ENCODE peak calls at places on chromosomes 7 and 10, in four cellular contexts. One of them, this sample, is unnamed.

GRCh38 chr7:13852281-13852968 is 137.0 kb downstream of the ETV1 start:
- DNase-seq in mesendoderm: no peak
- DNase-seq in IMR-90: no peak
- DNase-seq in H1: no peak
- DNase-seq in this sample: no peak

GRCh38 chr10:48353246-48353645 is 46.8 kb downstream of the MAPK8 start:
- DNase-seq in H1: no peak
- DNase-seq in IMR-90: no peak
- DNase-seq in mesendoderm: no peak
- DNase-seq in this sample: no peak

GRCh38 chr10:95237376-95238170 is 43.5 kb downstream of the ACSM6 start:
- DNase-seq in H1: no peak
- DNase-seq in IMR-90: peak
- DNase-seq in mesendoderm: no peak
- DNase-seq in this sample: no peak

GRCh38 chr7:89401690-89402089 is 606.2 kb upstream of the TEX47 start:
- DNase-seq in H1: no peak
- DNase-seq in mesendoderm: no peak
- DNase-seq in IMR-90: no peak
- DNase-seq in this sample: no peak

GRCh38 chr10:97025613-97026242 is 160.0 kb downstream of the SLIT1 start:
- DNase-seq in H1: peak
- DNase-seq in IMR-90: peak
- DNase-seq in mesendoderm: peak
- DNase-seq in this sample: peak

GRCh38 chr10:70462349-70462984 is 16.1 kb upstream of the PALD1 start:
- DNase-seq in mesendoderm: no peak
- DNase-seq in H1: no peak
- DNase-seq in IMR-90: no peak
- DNase-seq in this sample: no peak

GRCh38 chr10:101843032-101843991 is at the start of gene KCNIP2:
- DNase-seq in H1: peak
- DNase-seq in IMR-90: no peak
- DNase-seq in mesendoderm: peak
- DNase-seq in this sample: peak

GRCh38 chr10:110443239-110444008 is 54.3 kb upstream of the DUSP5 start:
- DNase-seq in mesendoderm: no peak
- DNase-seq in H1: no peak
- DNase-seq in IMR-90: no peak
- DNase-seq in this sample: no peak

GRCh38 chr7:93092757-93093370 is 24.9 kb downstream of the SAMD9 start:
- DNase-seq in H1: no peak
- DNase-seq in mesendoderm: peak
- DNase-seq in IMR-90: peak
- DNase-seq in this sample: no peak

DNA sequence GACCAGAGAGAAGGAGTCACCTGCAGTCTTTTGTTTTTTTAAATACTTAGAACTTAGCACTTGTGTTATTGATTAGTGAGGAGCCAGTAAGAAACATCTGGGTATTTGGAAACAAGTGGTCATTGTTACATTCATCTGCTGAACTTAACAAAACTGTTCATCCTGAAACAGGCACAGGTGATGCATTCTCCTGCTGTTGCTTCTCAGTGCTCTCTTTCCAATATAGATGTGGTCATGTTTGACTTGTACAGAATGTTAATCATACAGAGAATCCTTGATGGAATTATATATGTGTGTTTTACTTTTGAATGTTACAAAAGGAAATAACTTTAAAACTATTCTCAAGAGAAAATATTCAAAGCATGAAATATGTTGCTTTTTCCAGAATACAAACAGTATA is 13.5 kb downstream of the GHITM start:
- DNase-seq in IMR-90: no peak
- DNase-seq in H1: no peak
- DNase-seq in mesendoderm: no peak
- DNase-seq in this sample: no peak
- H3K56ac ChIP-seq in IMR-90: no peak
- H3K56ac ChIP-seq in H1: no peak
- H3K56ac ChIP-seq in mesendoderm: no peak
- H3K56ac ChIP-seq in this sample: no peak

GRCh38 chr7:139681463-139681755 is 96.4 kb downstream of the HIPK2 start:
- DNase-seq in mesendoderm: peak
- DNase-seq in IMR-90: no peak
- DNase-seq in H1: no peak
- DNase-seq in this sample: no peak
- H2BK15ac ChIP-seq in mesendoderm: no peak
- H2BK15ac ChIP-seq in IMR-90: peak
- H2BK15ac ChIP-seq in H1: no peak
- H2BK15ac ChIP-seq in this sample: no peak

GRCh38 chr10:63228237-63228636 is 95.1 kb downstream of the NRBF2 start:
- DNase-seq in IMR-90: no peak
- DNase-seq in mesendoderm: no peak
- DNase-seq in H1: no peak
- DNase-seq in this sample: no peak

GRCh38 chr10:63227207-63227895 is 94.2 kb downstream of the NRBF2 start:
- DNase-seq in H1: no peak
- DNase-seq in IMR-90: no peak
- DNase-seq in mesendoderm: no peak
- DNase-seq in this sample: no peak

GRCh38 chr10:63224241-63224640 is 91.1 kb downstream of the NRBF2 start:
- DNase-seq in IMR-90: no peak
- DNase-seq in mesendoderm: no peak
- DNase-seq in H1: no peak
- DNase-seq in this sample: no peak

GRCh38 chr10:63229192-63229591 is 96.1 kb downstream of the NRBF2 start:
- DNase-seq in IMR-90: no peak
- DNase-seq in H1: no peak
- DNase-seq in mesendoderm: no peak
- DNase-seq in this sample: no peak
- H3K56ac ChIP-seq in IMR-90: no peak
- H3K56ac ChIP-seq in H1: no peak
- H3K56ac ChIP-seq in mesendoderm: no peak
- H3K56ac ChIP-seq in this sample: no peak

DNA sequence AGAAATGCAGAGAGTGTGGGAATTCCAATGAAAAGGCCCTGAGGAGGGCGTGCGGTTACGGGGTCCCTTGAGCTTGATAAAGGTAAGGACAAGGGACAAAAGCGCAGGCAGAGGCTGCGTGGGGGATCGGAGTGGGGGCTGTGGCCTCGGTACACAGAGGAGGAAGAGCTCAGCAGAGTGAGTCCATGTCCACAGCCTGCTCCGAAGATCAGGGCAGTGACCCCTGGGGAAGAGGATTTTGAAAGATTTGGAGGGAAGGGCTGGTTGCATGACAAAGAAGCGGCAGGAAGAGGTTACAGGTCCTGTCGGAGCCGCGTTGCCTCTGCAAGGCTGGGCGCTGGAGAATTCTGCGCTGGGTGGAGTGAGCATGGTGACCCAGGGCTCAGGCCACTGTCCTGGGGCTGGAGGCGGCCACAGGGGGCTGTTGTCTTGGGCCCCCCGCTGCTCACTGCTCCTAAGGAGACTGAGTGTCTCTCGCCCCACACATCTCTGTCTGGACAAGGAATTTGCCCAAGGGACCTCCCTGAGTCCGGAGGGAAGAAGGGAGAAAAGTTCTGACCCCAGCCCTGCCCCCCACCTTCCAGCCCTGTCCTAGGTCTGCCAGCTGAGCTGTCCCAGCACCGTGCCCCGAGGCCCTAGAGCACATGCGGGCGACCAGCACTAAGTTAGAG is 69.8 kb upstream of the INSIG1 start:
- DNase-seq in IMR-90: no peak
- DNase-seq in mesendoderm: no peak
- DNase-seq in H1: peak
- DNase-seq in this sample: peak
- H2BK15ac ChIP-seq in IMR-90: peak
- H2BK15ac ChIP-seq in mesendoderm: no peak
- H2BK15ac ChIP-seq in H1: peak
- H2BK15ac ChIP-seq in this sample: no peak

GRCh38 chr7:102449136-102449535 is 15.5 kb downstream of the ALKBH4 start:
- DNase-seq in IMR-90: no peak
- DNase-seq in mesendoderm: no peak
- DNase-seq in H1: no peak
- DNase-seq in this sample: no peak

GRCh38 chr7:102452451-102452850 is 12.2 kb downstream of the ALKBH4 start:
- DNase-seq in mesendoderm: no peak
- DNase-seq in H1: no peak
- DNase-seq in IMR-90: no peak
- DNase-seq in this sample: no peak

GRCh38 chr7:102453319-102453718 is 11.3 kb downstream of the ALKBH4 start:
- DNase-seq in mesendoderm: no peak
- DNase-seq in H1: no peak
- DNase-seq in IMR-90: no peak
- DNase-seq in this sample: no peak

GRCh38 chr7:102450242-102450641 is 14.4 kb downstream of the ALKBH4 start:
- DNase-seq in H1: no peak
- DNase-seq in mesendoderm: no peak
- DNase-seq in IMR-90: no peak
- DNase-seq in this sample: no peak

DNA sequence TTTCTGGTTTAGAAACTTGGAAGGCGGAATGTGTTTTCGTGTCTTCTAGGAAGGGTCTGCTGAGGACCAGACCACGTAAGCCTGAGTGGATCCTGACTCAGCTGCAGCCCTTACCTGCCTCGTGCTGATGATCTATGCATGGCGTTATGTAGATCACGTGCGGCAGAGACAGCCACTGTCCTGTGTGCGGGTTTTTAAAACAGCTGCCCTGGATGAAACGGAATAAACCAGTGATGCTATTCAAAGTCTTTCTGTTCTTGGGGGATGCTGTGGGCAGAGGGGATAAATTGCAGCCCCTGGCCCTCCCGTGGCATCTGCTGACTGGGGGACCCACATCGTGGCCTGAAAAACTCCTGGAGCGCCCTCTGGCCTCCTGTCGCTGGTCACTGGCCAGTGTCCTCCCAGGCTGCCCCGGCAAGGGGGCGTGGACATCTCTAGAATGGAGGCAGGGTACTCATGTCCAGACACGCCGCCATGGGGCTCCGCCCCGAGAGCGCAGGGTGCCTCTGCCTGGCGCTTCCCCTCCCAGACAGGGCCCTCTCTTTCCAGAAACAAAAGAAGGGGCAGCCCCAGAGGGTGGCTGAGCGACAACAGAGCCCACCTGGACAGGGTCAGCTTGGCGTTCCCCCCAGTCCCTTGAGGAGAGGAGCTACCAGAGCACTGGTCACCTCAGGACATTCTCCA is 13.2 kb downstream of the ALKBH4 start:
- DNase-seq in IMR-90: no peak
- DNase-seq in mesendoderm: no peak
- DNase-seq in H1: peak
- DNase-seq in this sample: peak
- H3K56ac ChIP-seq in IMR-90: no peak
- H3K56ac ChIP-seq in mesendoderm: no peak
- H3K56ac ChIP-seq in H1: no peak
- H3K56ac ChIP-seq in this sample: no peak

DNA sequence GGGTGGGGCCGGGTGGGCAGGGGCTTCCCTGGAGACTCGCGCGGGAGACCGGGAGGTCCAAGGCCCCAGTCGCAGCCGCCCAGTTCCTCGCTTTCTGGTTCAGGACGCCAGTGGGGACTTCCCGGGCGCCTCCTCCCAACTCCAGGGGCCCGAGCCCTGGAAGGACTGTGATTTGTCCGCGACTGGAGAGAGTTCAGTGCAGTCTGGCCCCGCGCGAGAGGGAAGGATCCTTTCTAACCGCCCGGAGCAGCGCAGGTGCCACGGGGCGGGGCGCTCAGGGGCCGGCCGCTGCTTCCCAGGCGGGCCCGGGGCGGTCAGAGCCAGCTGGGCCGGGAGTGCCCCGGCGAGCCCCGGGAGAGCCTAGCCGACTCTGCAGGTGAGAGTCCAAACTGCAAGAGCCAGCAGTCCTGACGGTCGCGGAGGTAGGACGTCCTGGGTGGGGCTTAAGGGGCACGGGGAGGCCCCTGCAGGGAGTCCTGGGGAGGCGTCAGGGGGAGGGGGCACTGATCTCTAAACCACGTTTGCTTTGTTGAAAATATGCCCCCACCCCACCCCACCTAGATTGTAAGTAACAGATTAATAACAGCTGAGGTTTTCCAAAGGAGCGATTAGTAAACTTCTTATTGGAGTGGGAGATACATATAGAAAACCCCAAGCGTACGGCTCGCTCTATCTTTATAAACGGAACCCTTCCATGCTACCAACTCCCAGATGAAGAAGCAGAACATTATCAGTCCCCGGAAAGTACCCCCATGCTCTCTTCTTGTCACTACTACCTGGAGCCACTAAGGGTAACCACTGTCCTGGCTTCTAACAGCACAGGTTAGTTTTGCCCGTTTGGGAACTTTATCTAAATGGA is 8.2 kb downstream of the NKX2-3 start:
- DNase-seq in H1: peak
- DNase-seq in IMR-90: no peak
- DNase-seq in mesendoderm: no peak
- DNase-seq in this sample: peak
- H2BK15ac ChIP-seq in H1: no peak
- H2BK15ac ChIP-seq in IMR-90: no peak
- H2BK15ac ChIP-seq in mesendoderm: no peak
- H2BK15ac ChIP-seq in this sample: no peak

DNA sequence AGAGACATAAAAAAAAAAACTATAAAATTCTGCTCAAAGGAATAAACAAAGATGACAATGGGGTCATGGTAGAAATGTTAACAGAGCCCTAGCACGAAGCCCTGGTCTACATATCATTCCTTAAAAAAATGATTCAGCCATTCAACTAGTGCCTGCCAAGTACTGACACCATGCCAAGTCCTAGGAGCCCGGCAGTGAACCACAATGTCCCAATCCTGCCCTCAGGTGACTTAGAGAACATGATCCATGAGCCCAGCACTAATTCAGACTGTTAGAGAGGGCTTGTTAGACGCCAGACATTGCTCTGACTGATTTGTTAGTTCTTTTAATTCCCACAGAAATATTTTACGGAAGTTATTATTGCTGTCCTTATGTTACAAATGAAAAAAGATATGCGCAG is 67.3 kb upstream of the VWC2 start:
- DNase-seq in H1: no peak
- DNase-seq in IMR-90: no peak
- DNase-seq in mesendoderm: no peak
- DNase-seq in this sample: no peak
- H3K56ac ChIP-seq in H1: no peak
- H3K56ac ChIP-seq in IMR-90: no peak
- H3K56ac ChIP-seq in mesendoderm: no peak
- H3K56ac ChIP-seq in this sample: no peak

DNA sequence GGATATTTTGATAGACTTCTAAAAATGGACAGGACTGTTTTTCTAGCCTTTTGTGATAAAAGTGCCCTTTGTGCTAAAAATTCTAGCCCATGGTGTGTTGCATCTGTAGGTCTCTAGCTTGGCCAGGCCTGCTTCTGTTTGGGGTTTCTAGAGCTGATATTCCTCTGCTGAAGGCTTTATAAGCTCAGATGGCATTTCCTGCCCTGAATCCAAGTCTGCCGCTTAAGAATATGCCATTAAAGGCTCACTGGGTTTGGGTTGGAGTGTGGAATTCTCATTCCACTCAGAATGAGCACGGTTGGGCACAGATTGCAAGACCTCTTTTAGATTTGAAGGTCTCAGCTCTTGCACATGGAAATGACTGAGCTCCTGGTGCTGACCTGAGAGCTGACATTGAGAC is 49.4 kb upstream of the IGFBP3 start:
- DNase-seq in H1: no peak
- DNase-seq in IMR-90: no peak
- DNase-seq in mesendoderm: no peak
- DNase-seq in this sample: no peak
- H2BK15ac ChIP-seq in H1: peak
- H2BK15ac ChIP-seq in IMR-90: peak
- H2BK15ac ChIP-seq in mesendoderm: no peak
- H2BK15ac ChIP-seq in this sample: no peak

GRCh38 chr7:159015894-159016410 is 128.7 kb downstream of the VIPR2 start:
- DNase-seq in IMR-90: no peak
- DNase-seq in mesendoderm: no peak
- DNase-seq in H1: no peak
- DNase-seq in this sample: no peak
- H3K56ac ChIP-seq in IMR-90: no peak
- H3K56ac ChIP-seq in mesendoderm: no peak
- H3K56ac ChIP-seq in H1: no peak
- H3K56ac ChIP-seq in this sample: no peak